ENCODE peak calls at places on chromosomes 13 and 19, in eight cellular contexts. G is activated naive CD4-positive, alpha-beta T cell; X is T-helper 9 cell; D is hypothalamus; A is NCI-H1092 treated with DMSO at 0.1 percent for 48 hours; V is kidney glomerular epithelial cell; M is stimulated activated CD4-positive, alpha-beta T cell treated with anti-CD3 and anti-CD28 coated beads, Interleukin-15, amount 100 ng/mL, for 1 hour; C is activated T-cell treated with anti-CD3 and anti-CD28 coated beads, Interleukin-2, amount 50 U/mL, for 1 hour. I is an unnamed sample.

GRCh38 chr19:5693195-5694166 is 3.4 kb downstream of the RPL36 start:
- DNase-seq in V (no peak), D (no peak), X (no peak), M (no peak), G (no peak), C (no peak), A (no peak), I (no peak)

GRCh38 chr19:5480427-5480836 is 25.2 kb downstream of the ZNRF4 start:
- DNase-seq in X (peak), A (no peak), C (peak), G (peak), V (no peak), D (no peak), M (no peak), I (peak)

GRCh38 chr13:51912091-51912490 is 50.3 kb downstream of the CCDC70 start:
- DNase-seq in M (no peak), V (peak), A (peak), G (no peak), X (no peak), C (no peak), D (peak), I (no peak)

GRCh38 chr19:54035215-54036178 is 28.2 kb downstream of the VSTM1 start:
- DNase-seq in C (no peak), M (no peak), V (peak), X (no peak), G (no peak), A (no peak), D (no peak), I (peak)

GRCh38 chr13:64749301-64749700 is 2480.8 kb downstream of the PCDH9 start:
- DNase-seq in C (no peak), A (no peak), M (no peak), D (no peak), V (no peak), G (no peak), X (no peak), I (no peak)

GRCh38 chr19:58401825-58402433 is 6.5 kb downstream of the RNF225 start:
- DNase-seq in V (no peak), D (no peak), X (no peak), C (no peak), G (no peak), A (no peak), M (no peak), I (no peak)

GRCh38 chr19:14473073-14473790 is 1.9 kb downstream of the PTGER1 start:
- DNase-seq in D (no peak), C (peak), G (no peak), V (no peak), A (no peak), X (no peak), M (no peak), I (peak)

GRCh38 chr13:48369988-48370387 is 42.9 kb downstream of the LPAR6 start:
- DNase-seq in D (no peak), G (no peak), V (no peak), M (no peak), A (no peak), X (no peak), C (no peak), I (no peak)

GRCh38 chr19:35565016-35565856 is 1.8 kb upstream of the ATP4A start:
- DNase-seq in G (no peak), C (no peak), D (no peak), X (no peak), A (no peak), V (no peak), M (no peak), I (no peak)

GRCh38 chr13:19634129-19634740 is 776 bp downstream of the MPHOSPH8 start:
- DNase-seq in D (no peak), M (no peak), X (no peak), G (peak), A (peak), V (peak), C (no peak), I (peak)

GRCh38 chr19:45613926-45614725 is 12.1 kb upstream of the GPR4 start:
- DNase-seq in G (no peak), X (no peak), V (peak), C (no peak), M (no peak), A (no peak), D (no peak), I (peak)

GRCh38 chr19:40811478-40812341 is 12.7 kb downstream of the EGLN2 start:
- DNase-seq in V (no peak), C (no peak), A (no peak), G (peak), M (no peak), D (no peak), X (no peak), I (no peak)

GRCh38 chr19:14031719-14032480 is at the start of gene IL27RA:
- DNase-seq in D (peak), M (peak), A (peak), X (peak), C (peak), G (peak), V (peak), I (peak)

GRCh38 chr13:77810430-77810829 is 108.2 kb downstream of the EDNRB start:
- DNase-seq in A (peak), M (no peak), V (no peak), D (no peak), G (no peak), X (no peak), C (no peak), I (peak)

GRCh38 chr19:33301900-33302174 is 497 bp downstream of the CEBPA start:
- DNase-seq in X (no peak), D (no peak), C (no peak), A (no peak), V (no peak), M (no peak), G (no peak), I (no peak)

GRCh38 chr13:84972907-84973306 is 826.3 kb downstream of the SLITRK6 start:
- DNase-seq in C (no peak), X (no peak), M (no peak), D (no peak), A (no peak), V (no peak), G (no peak), I (no peak)

GRCh38 chr13:51935326-51936171 is 73.8 kb downstream of the CCDC70 start:
- DNase-seq in D (no peak), C (no peak), V (peak), A (no peak), G (no peak), X (no peak), M (no peak), I (peak)

GRCh38 chr13:20127263-20127562 is 33.6 kb downstream of the GJA3 start:
- DNase-seq in X (no peak), G (no peak), M (no peak), D (no peak), C (no peak), A (no peak), V (no peak), I (no peak)

GRCh38 chr19:11361037-11361770 is 6.0 kb downstream of the PLPPR2 start:
- DNase-seq in D (no peak), G (no peak), A (no peak), X (no peak), V (no peak), C (no peak), M (no peak), I (peak)

I was measured in lung microvascular endothelial cell.